ENCODE peak calls at places on chromosomes 6 and 20, in four cellular contexts. D is H9, M is keratinocyte, E is fibroblast of lung. G is an unnamed sample.

GRCh38 chr6:159110748-159111147 is 58.5 kb upstream of the FNDC1 start:
- DNase-seq in M (no peak), D (no peak), E (no peak), G (no peak)

GRCh38 chr20:17633221-17633849 is 48.7 kb downstream of the RRBP1 start:
- DNase-seq in M (no peak), D (no peak), E (no peak), G (no peak)

GRCh38 chr6:144989319-144990099 is 704.4 kb downstream of the UTRN start:
- DNase-seq in E (no peak), D (no peak), M (no peak), G (no peak)

GRCh38 chr20:55684578-55684977 is 320.7 kb downstream of the CBLN4 start:
- DNase-seq in D (no peak), M (no peak), E (no peak), G (no peak)

GRCh38 chr20:10992776-10993175 is 319.0 kb upstream of the JAG1 start:
- DNase-seq in M (no peak), E (peak), D (no peak), G (no peak)

GRCh38 chr20:33229843-33230242 is 6.0 kb upstream of the BPIFA1 start:
- DNase-seq in E (no peak), D (no peak), M (no peak), G (peak)

GRCh38 chr6:3838992-3839867 is 9.9 kb upstream of the FAM50B start:
- DNase-seq in D (no peak), M (no peak), E (peak), G (no peak)

GRCh38 chr20:62648318-62648995 is 6.2 kb downstream of the SLCO4A1 start:
- DNase-seq in D (no peak), E (no peak), M (no peak), G (no peak)

GRCh38 chr20:57882451-57883161 is 172.8 kb upstream of the PMEPA1 start:
- DNase-seq in D (no peak), E (no peak), M (no peak), G (no peak)

GRCh38 chr20:37543828-37544227 is 16.2 kb upstream of the BLCAP start:
- DNase-seq in M (no peak), D (peak), E (peak), G (no peak)

GRCh38 chr6:109458774-109459531 is 3.4 kb upstream of the MICAL1 start:
- DNase-seq in M (no peak), E (no peak), D (no peak), G (no peak)

GRCh38 chr20:1391640-1392442 is 1.0 kb downstream of the FKBP1A start:
- DNase-seq in M (no peak), E (peak), D (peak), G (peak)

GRCh38 chr6:85368631-85369030 is 81.3 kb upstream of the NT5E start:
- DNase-seq in E (no peak), M (no peak), D (no peak), G (no peak)

GRCh38 chr6:36963451-36964290 is 9.1 kb downstream of the PI16 start:
- DNase-seq in E (no peak), D (peak), M (peak), G (peak)

GRCh38 chr20:49887251-49887827 is 28.0 kb downstream of the SPATA2 start:
- DNase-seq in M (no peak), D (no peak), E (peak), G (no peak)
- H3K27ac ChIP-seq in M (no peak), D (no peak), E (no peak), G (peak)

GRCh38 chr6:96022225-96022624 is 6.5 kb downstream of the FUT9 start:
- DNase-seq in E (no peak), D (no peak), M (no peak), G (no peak)
- TF ChIP-seq CTCF in E (no peak), D (peak), M (no peak), G (no peak)

DNA sequence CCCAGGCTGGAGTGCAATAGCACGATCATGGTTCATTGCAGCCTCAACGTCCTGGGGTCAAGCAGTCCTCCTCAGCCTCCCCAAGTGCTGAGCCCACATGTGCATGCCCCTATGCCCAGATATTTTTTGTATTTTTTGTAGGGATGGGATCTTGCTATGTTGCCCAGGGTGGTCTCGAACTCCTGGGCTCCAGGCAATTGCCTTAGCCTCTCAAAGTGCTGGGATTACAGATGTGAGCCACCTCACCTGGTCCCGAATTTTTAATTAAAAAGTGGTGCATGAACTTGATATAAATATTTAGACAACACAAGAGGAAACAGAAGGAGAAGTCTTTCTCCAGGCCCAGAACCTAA is 7.1 kb upstream of the RNF114 start:
- DNase-seq in D (no peak), M (no peak), E (no peak), G (no peak)
- H3K9ac ChIP-seq in D (no peak), M (no peak), E (no peak), G (no peak)

GRCh38 chr20:53827292-53827995 is 233.8 kb upstream of the ZNF217 start:
- DNase-seq in M (no peak), D (no peak), E (peak), G (no peak)
- H3K27ac ChIP-seq in M (peak), D (no peak), E (peak), G (no peak)

DNA sequence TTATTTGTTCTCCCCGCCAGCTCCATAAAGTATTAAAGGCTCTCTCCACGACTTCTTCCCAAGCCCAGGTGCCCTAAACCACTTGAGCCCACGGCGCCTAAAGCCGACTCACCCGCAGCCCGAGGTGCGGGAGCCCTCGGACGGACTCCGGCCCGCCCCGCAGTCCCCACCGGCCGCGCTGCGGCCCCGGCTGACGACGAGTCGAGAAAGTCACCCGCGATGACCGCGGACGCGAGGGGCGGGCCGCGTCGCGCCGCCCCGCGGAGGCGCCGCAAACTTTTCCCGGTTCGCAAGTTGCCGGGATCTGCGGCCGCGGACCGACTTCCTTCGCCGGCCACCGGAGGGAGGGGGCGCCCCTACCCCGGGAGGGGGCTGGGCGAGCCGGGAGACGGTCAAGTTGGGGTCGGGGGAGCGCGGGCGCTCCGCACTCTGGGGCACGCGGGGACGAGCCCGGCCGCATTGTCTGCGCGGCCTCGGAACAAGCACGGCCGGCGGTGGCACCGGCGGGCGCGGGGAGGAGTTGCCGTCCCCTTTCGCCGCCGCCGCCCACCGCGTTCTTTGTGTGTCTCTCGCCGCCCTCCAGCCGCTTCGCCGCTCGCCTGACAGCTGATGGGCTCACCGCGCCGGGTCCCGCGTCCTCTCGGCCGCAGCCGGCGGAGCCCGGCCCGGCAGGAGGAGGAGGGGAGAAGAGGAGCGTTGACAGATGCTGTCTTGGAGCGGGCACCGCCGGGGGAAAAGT is 131.5 kb downstream of the OGFRL1 start:
- DNase-seq in E (peak), D (no peak), M (no peak), G (no peak)
- TF ChIP-seq CTCF in E (no peak), D (no peak), M (no peak), G (no peak)

GRCh38 chr20:50690979-50691584 is at the start of gene RIPOR3:
- DNase-seq in M (no peak), D (peak), E (no peak), G (no peak)

GRCh38 chr20:50691585-50692552 is 527 bp upstream of the RIPOR3 start:
- DNase-seq in E (peak), M (peak), D (peak), G (no peak)

GRCh38 chr20:50690562-50690978 is 772 bp downstream of the RIPOR3 start:
- DNase-seq in E (no peak), M (no peak), D (no peak), G (no peak)

GRCh38 chr20:50693001-50693400 is 1.7 kb upstream of the RIPOR3 start:
- DNase-seq in D (no peak), M (no peak), E (peak), G (no peak)

DNA sequence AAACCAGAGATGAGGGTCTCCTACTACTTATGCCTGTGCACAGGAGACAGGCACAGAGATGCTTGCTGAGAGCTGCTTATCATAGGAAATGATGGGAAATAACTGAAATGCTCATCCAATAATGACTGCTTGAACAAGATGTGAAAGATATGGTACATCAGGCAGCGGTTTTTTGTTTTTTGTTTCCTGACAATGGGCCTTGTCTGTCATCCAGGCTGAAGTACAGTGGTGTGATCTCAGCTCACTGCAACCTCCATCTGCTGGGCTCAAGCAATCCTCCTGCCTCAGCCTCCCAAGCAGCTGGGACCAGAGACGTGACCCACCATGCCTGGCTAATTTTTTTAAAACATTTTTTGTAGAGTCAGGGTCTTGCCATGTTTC is 1.2 kb upstream of the RIPOR3 start:
- DNase-seq in M (no peak), D (no peak), E (no peak), G (no peak)
- H3K9ac ChIP-seq in M (no peak), D (no peak), E (no peak), G (no peak)